ENCODE peak calls at places on chromosomes 5 and 9, in six cellular contexts. I, B, P, C, H and G are unnamed samples.

GRCh38 chr9:75482566-75482965 is 394.3 kb downstream of the OSTF1 start:
- DNase-seq in I (no peak), B (no peak), P (no peak), C (no peak), H (no peak), G (peak)

GRCh38 chr5:74311961-74312360 is 328.6 kb downstream of the ENC1 start:
- DNase-seq in I (no peak), B (no peak), P (no peak), C (no peak), H (no peak), G (no peak)

GRCh38 chr5:147666419-147666818 is 116.1 kb downstream of the JAKMIP2 start:
- DNase-seq in I (no peak), B (no peak), P (no peak), C (no peak), H (no peak), G (no peak)

GRCh38 chr9:20512106-20512505 is 110.2 kb downstream of the MLLT3 start:
- DNase-seq in I (no peak), B (no peak), P (no peak), C (no peak), H (no peak), G (no peak)

GRCh38 chr5:128469924-128470323 is 68.1 kb downstream of the FBN2 start:
- DNase-seq in I (no peak), B (no peak), P (no peak), C (no peak), H (no peak), G (no peak)

GRCh38 chr5:172219296-172219695 is 25.3 kb downstream of the EFCAB9 start:
- DNase-seq in I (no peak), B (no peak), P (no peak), C (no peak), H (no peak), G (no peak)

GRCh38 chr9:92294297-92294676 is 790 bp upstream of the IARS1 start:
- DNase-seq in I (peak), B (peak), P (no peak), C (no peak), H (peak), G (no peak)

GRCh38 chr9:16278420-16278999 is 592.0 kb downstream of the BNC2 start:
- DNase-seq in I (no peak), B (no peak), P (no peak), C (no peak), H (no peak), G (no peak)

GRCh38 chr5:143245929-143246561 is 157.4 kb downstream of the NR3C1 start:
- DNase-seq in I (peak), B (no peak), P (no peak), C (peak), H (no peak), G (no peak)

GRCh38 chr5:90518666-90519065 is 10.7 kb downstream of the LYSMD3 start:
- DNase-seq in I (no peak), B (no peak), P (no peak), C (peak), H (no peak), G (no peak)

GRCh38 chr5:111194925-111195324 is 29.3 kb upstream of the CAMK4 start:
- DNase-seq in I (no peak), B (no peak), P (no peak), C (no peak), H (no peak), G (no peak)

GRCh38 chr5:137090151-137090550 is 409.0 kb downstream of the SPOCK1 start:
- DNase-seq in I (no peak), B (no peak), P (no peak), C (no peak), H (no peak), G (no peak)

GRCh38 chr9:90219548-90220118 is 423.0 kb downstream of the DIRAS2 start:
- DNase-seq in I (peak), B (no peak), P (peak), C (no peak), H (peak), G (peak)

GRCh38 chr9:3794005-3794404 is 268.2 kb upstream of the RFX3 start:
- DNase-seq in I (no peak), B (no peak), P (no peak), C (peak), H (peak), G (no peak)

GRCh38 chr5:91126448-91126847 is 256.7 kb downstream of the ARRDC3 start:
- DNase-seq in I (no peak), B (no peak), P (no peak), C (no peak), H (no peak), G (no peak)

GRCh38 chr9:20683351-20684034 is 566 bp upstream of the FOCAD start:
- DNase-seq in I (peak), B (peak), P (peak), C (peak), H (peak), G (peak)

GRCh38 chr9:125998837-125999503 is 251.8 kb downstream of the PBX3 start:
- DNase-seq in I (no peak), B (no peak), P (no peak), C (no peak), H (no peak), G (no peak)

GRCh38 chr9:17876687-17877086 is 297.8 kb downstream of the SH3GL2 start:
- DNase-seq in I (no peak), B (no peak), P (no peak), C (no peak), H (no peak), G (no peak)

GRCh38 chr5:2334686-2335085 is 416.8 kb downstream of the IRX2 start:
- DNase-seq in I (no peak), B (no peak), P (no peak), C (peak), H (no peak), G (no peak)

GRCh38 chr9:90872835-90873294 is 71.2 kb downstream of the SYK start:
- DNase-seq in I (no peak), B (no peak), P (no peak), C (no peak), H (no peak), G (no peak)

GRCh38 chr5:51598026-51598425 is 214.8 kb downstream of the ISL1 start:
- DNase-seq in I (no peak), B (no peak), P (no peak), C (no peak), H (no peak), G (no peak)

GRCh38 chr9:114107286-114108001 is 8.4 kb upstream of the KIF12 start:
- DNase-seq in I (no peak), B (no peak), P (no peak), C (no peak), H (no peak), G (no peak)

GRCh38 chr5:168699002-168699401 is 119.8 kb upstream of the PANK3 start:
- DNase-seq in I (no peak), B (no peak), P (no peak), C (no peak), H (no peak), G (no peak)

GRCh38 chr5:88979244-88979643 is 96.3 kb upstream of the MEF2C start:
- DNase-seq in I (no peak), B (peak), P (no peak), C (no peak), H (no peak), G (peak)

GRCh38 chr5:131303537-131303936 is 39.7 kb downstream of the CDC42SE2 start:
- DNase-seq in I (no peak), B (no peak), P (no peak), C (no peak), H (no peak), G (no peak)

GRCh38 chr5:83553000-83553486 is 81.5 kb downstream of the VCAN start:
- DNase-seq in I (no peak), B (no peak), P (no peak), C (no peak), H (no peak), G (no peak)

GRCh38 chr5:174141398-174141797 is 95.9 kb downstream of the NSG2 start:
- DNase-seq in I (no peak), B (no peak), P (no peak), C (no peak), H (no peak), G (no peak)

GRCh38 chr9:2745560-2746380 is 28.5 kb downstream of the KCNV2 start:
- DNase-seq in I (no peak), B (no peak), P (no peak), C (no peak), H (peak), G (no peak)

GRCh38 chr5:95697781-95698681 is 15.2 kb upstream of the SPATA9 start:
- DNase-seq in I (peak), B (no peak), P (no peak), C (no peak), H (no peak), G (no peak)

GRCh38 chr5:92909545-92909962 is 671.5 kb downstream of the NR2F1-AS1 start:
- DNase-seq in I (no peak), B (no peak), P (no peak), C (no peak), H (peak), G (peak)

GRCh38 chr5:84585218-84585617 is 200.5 kb upstream of the EDIL3 start:
- DNase-seq in I (no peak), B (no peak), P (no peak), C (no peak), H (no peak), G (no peak)

GRCh38 chr9:128420060-128420650 is 502 bp upstream of the CERCAM start:
- DNase-seq in I (peak), B (peak), P (peak), C (peak), H (peak), G (peak)

GRCh38 chr9:34366365-34366764 is 10.3 kb downstream of the MYORG start:
- DNase-seq in I (no peak), B (no peak), P (no peak), C (no peak), H (no peak), G (no peak)

GRCh38 chr5:66142417-66142816 is 1.7 kb upstream of the SREK1 start:
- DNase-seq in I (no peak), B (no peak), P (no peak), C (no peak), H (no peak), G (no peak)

GRCh38 chr5:141747152-141747640 is 65.2 kb upstream of the ARAP3 start:
- DNase-seq in I (no peak), B (no peak), P (no peak), C (peak), H (peak), G (no peak)

GRCh38 chr5:32583582-32584232 is 1.6 kb upstream of the SUB1 start:
- DNase-seq in I (no peak), B (no peak), P (peak), C (no peak), H (no peak), G (no peak)

GRCh38 chr9:95565982-95566381 is 49.2 kb upstream of the PTCH1 start:
- DNase-seq in I (no peak), B (no peak), P (no peak), C (no peak), H (no peak), G (no peak)

GRCh38 chr5:42995152-42995751 is 44.9 kb downstream of the ANXA2R start:
- DNase-seq in I (no peak), B (no peak), P (no peak), C (no peak), H (no peak), G (peak)